ENCODE peak calls at places on chromosomes 12 and 14, in ten cellular contexts. J, M, P, H, N, X, E, S, Z and A are unnamed samples.

GRCh38 chr14:68958553-68958952 is 20.5 kb downstream of the ACTN1 start:
- DNase-seq in J (no peak), M (no peak), P (no peak), H (no peak), N (no peak), X (no peak), E (no peak), S (no peak), Z (no peak), A (no peak)

GRCh38 chr12:29317556-29318363 is 63.2 kb downstream of the ERGIC2 start:
- DNase-seq in J (no peak), M (peak), P (peak), H (peak), N (peak), X (peak), E (peak), S (peak), Z (peak), A (peak)

GRCh38 chr14:101591121-101591520 is 29.8 kb downstream of the DIO3 start:
- DNase-seq in J (no peak), M (no peak), P (peak), H (no peak), N (no peak), X (no peak), E (no peak), S (no peak), Z (no peak), A (no peak)

GRCh38 chr12:51329742-51330141 is 5.8 kb upstream of the BIN2 start:
- DNase-seq in J (no peak), M (no peak), P (no peak), H (no peak), N (no peak), X (no peak), E (no peak), S (no peak), Z (no peak), A (no peak)

GRCh38 chr12:121061831-121062230 is 22.8 kb upstream of the OASL start:
- DNase-seq in J (no peak), M (no peak), P (no peak), H (no peak), N (no peak), X (no peak), E (peak), S (no peak), Z (no peak), A (peak)

GRCh38 chr12:65305346-65305950 is 27.0 kb downstream of the MSRB3 start:
- DNase-seq in J (no peak), M (no peak), P (no peak), H (no peak), N (no peak), X (no peak), E (no peak), S (no peak), Z (no peak), A (no peak)

GRCh38 chr12:32125455-32126084 is 18.9 kb downstream of the BICD1 start:
- DNase-seq in J (no peak), M (no peak), P (no peak), H (no peak), N (no peak), X (no peak), E (no peak), S (no peak), Z (no peak), A (no peak)

GRCh38 chr12:124684496-124684895 is 117.1 kb upstream of the NCOR2 start:
- DNase-seq in J (no peak), M (no peak), P (peak), H (no peak), N (no peak), X (no peak), E (no peak), S (no peak), Z (no peak), A (no peak)

GRCh38 chr12:24222968-24223367 is 273.5 kb upstream of the SOX5 start:
- DNase-seq in J (no peak), M (no peak), P (no peak), H (peak), N (no peak), X (no peak), E (peak), S (no peak), Z (no peak), A (no peak)

GRCh38 chr12:104485651-104486341 is 29.0 kb downstream of the CHST11 start:
- DNase-seq in J (no peak), M (no peak), P (no peak), H (no peak), N (peak), X (no peak), E (no peak), S (no peak), Z (peak), A (no peak)

GRCh38 chr12:52350021-52350620 is 17.2 kb downstream of the KRT85 start:
- DNase-seq in J (no peak), M (no peak), P (no peak), H (no peak), N (no peak), X (no peak), E (no peak), S (no peak), Z (no peak), A (no peak)

GRCh38 chr14:30559638-30560071 is 697 bp downstream of the G2E3 start:
- DNase-seq in J (no peak), M (peak), P (no peak), H (no peak), N (no peak), X (no peak), E (peak), S (peak), Z (no peak), A (peak)

GRCh38 chr14:51302319-51303030 is 62.4 kb downstream of the TMX1 start:
- DNase-seq in J (no peak), M (no peak), P (no peak), H (no peak), N (no peak), X (no peak), E (peak), S (no peak), Z (no peak), A (peak)

GRCh38 chr12:128098725-128099124 is 168.2 kb upstream of the TMEM132C start:
- DNase-seq in J (no peak), M (no peak), P (no peak), H (no peak), N (no peak), X (no peak), E (no peak), S (no peak), Z (no peak), A (no peak)

GRCh38 chr12:38282886-38283285 is 33.7 kb upstream of the ALG10B start:
- DNase-seq in J (no peak), M (peak), P (no peak), H (no peak), N (no peak), X (no peak), E (peak), S (no peak), Z (no peak), A (no peak)

GRCh38 chr12:96534339-96534738 is 45.0 kb downstream of the CFAP54 start:
- DNase-seq in J (no peak), M (peak), P (no peak), H (peak), N (no peak), X (no peak), E (peak), S (no peak), Z (no peak), A (no peak)

GRCh38 chr14:73489481-73490175 is 1.1 kb upstream of the RIOX1 start:
- DNase-seq in J (no peak), M (no peak), P (no peak), H (no peak), N (no peak), X (no peak), E (no peak), S (no peak), Z (no peak), A (peak)

GRCh38 chr12:116385486-116386217 is 108.2 kb upstream of the MED13L start:
- DNase-seq in J (no peak), M (no peak), P (no peak), H (no peak), N (no peak), X (peak), E (peak), S (no peak), Z (no peak), A (no peak)

GRCh38 chr12:5230861-5231260 is 187.2 kb downstream of the KCNA5 start:
- DNase-seq in J (no peak), M (no peak), P (no peak), H (no peak), N (no peak), X (no peak), E (no peak), S (no peak), Z (no peak), A (no peak)

GRCh38 chr12:102535306-102535705 is 54.9 kb upstream of the IGF1 start:
- DNase-seq in J (no peak), M (no peak), P (no peak), H (no peak), N (no peak), X (no peak), E (no peak), S (no peak), Z (no peak), A (no peak)

GRCh38 chr12:13534242-13534641 is 337.7 kb downstream of the EMP1 start:
- DNase-seq in J (no peak), M (no peak), P (no peak), H (no peak), N (no peak), X (no peak), E (no peak), S (no peak), Z (no peak), A (no peak)

GRCh38 chr14:34081126-34081575 is 130.3 kb upstream of the EGLN3 start:
- DNase-seq in J (no peak), M (no peak), P (no peak), H (peak), N (no peak), X (no peak), E (peak), S (no peak), Z (no peak), A (peak)

GRCh38 chr14:103880334-103880985 is 33.1 kb upstream of the PPP1R13B start:
- DNase-seq in J (no peak), M (peak), P (peak), H (no peak), N (no peak), X (no peak), E (peak), S (peak), Z (peak), A (peak)

GRCh38 chr12:78698747-78699146 is 165.8 kb upstream of the SYT1 start:
- DNase-seq in J (no peak), M (no peak), P (no peak), H (peak), N (no peak), X (no peak), E (peak), S (no peak), Z (no peak), A (no peak)

GRCh38 chr12:76183459-76184186 is 99.1 kb upstream of the NAP1L1 start:
- DNase-seq in J (no peak), M (peak), P (no peak), H (peak), N (no peak), X (no peak), E (peak), S (peak), Z (no peak), A (no peak)

GRCh38 chr12:31035944-31036665 is 37.6 kb upstream of the DDX11 start:
- DNase-seq in J (no peak), M (no peak), P (no peak), H (no peak), N (no peak), X (no peak), E (peak), S (peak), Z (no peak), A (no peak)